ENCODE peak calls at places on chromosomes 11 and 22, in eight cellular contexts. One of them, this sample, is unnamed.

GRCh38 chr11:45815747-45816146 is 10.8 kb downstream of the SLC35C1 start:
- DNase-seq in lower lobe of right lung: no peak
- DNase-seq in fibroblast of villous mesenchyme: no peak
- DNase-seq in M059J: peak
- DNase-seq in RKO: peak
- DNase-seq in DMS 273 treated with DMSO at 0.1 percent for 48 hours: no peak
- DNase-seq in uterus: peak
- DNase-seq in AG08395: peak
- DNase-seq in this sample: no peak

GRCh38 chr11:57434640-57435546 is 8.0 kb upstream of the SLC43A3 start:
- DNase-seq in AG08395: peak
- DNase-seq in DMS 273 treated with DMSO at 0.1 percent for 48 hours: no peak
- DNase-seq in uterus: no peak
- DNase-seq in RKO: no peak
- DNase-seq in fibroblast of villous mesenchyme: peak
- DNase-seq in M059J: peak
- DNase-seq in lower lobe of right lung: no peak
- DNase-seq in this sample: no peak

GRCh38 chr11:61139391-61139790 is 21.8 kb downstream of the VPS37C start:
- DNase-seq in M059J: no peak
- DNase-seq in RKO: no peak
- DNase-seq in uterus: no peak
- DNase-seq in fibroblast of villous mesenchyme: no peak
- DNase-seq in lower lobe of right lung: no peak
- DNase-seq in DMS 273 treated with DMSO at 0.1 percent for 48 hours: no peak
- DNase-seq in AG08395: no peak
- DNase-seq in this sample: no peak

GRCh38 chr22:49515486-49515885 is 312.2 kb downstream of the BRD1 start:
- DNase-seq in RKO: peak
- DNase-seq in DMS 273 treated with DMSO at 0.1 percent for 48 hours: no peak
- DNase-seq in fibroblast of villous mesenchyme: no peak
- DNase-seq in lower lobe of right lung: no peak
- DNase-seq in M059J: no peak
- DNase-seq in uterus: no peak
- DNase-seq in AG08395: no peak
- DNase-seq in this sample: no peak

GRCh38 chr11:27229511-27230174 is 133.4 kb downstream of the CCDC34 start:
- DNase-seq in M059J: no peak
- DNase-seq in fibroblast of villous mesenchyme: no peak
- DNase-seq in RKO: no peak
- DNase-seq in DMS 273 treated with DMSO at 0.1 percent for 48 hours: no peak
- DNase-seq in AG08395: no peak
- DNase-seq in uterus: no peak
- DNase-seq in lower lobe of right lung: no peak
- DNase-seq in this sample: no peak

GRCh38 chr11:28346209-28346608 is 238.0 kb downstream of the METTL15 start:
- DNase-seq in uterus: no peak
- DNase-seq in M059J: peak
- DNase-seq in lower lobe of right lung: no peak
- DNase-seq in RKO: peak
- DNase-seq in fibroblast of villous mesenchyme: peak
- DNase-seq in DMS 273 treated with DMSO at 0.1 percent for 48 hours: no peak
- DNase-seq in AG08395: no peak
- DNase-seq in this sample: no peak

GRCh38 chr22:49551897-49552659 is 275.6 kb downstream of the BRD1 start:
- DNase-seq in RKO: no peak
- DNase-seq in M059J: no peak
- DNase-seq in DMS 273 treated with DMSO at 0.1 percent for 48 hours: no peak
- DNase-seq in AG08395: no peak
- DNase-seq in uterus: no peak
- DNase-seq in fibroblast of villous mesenchyme: no peak
- DNase-seq in lower lobe of right lung: no peak
- DNase-seq in this sample: no peak

GRCh38 chr22:20531404-20532181 is 24.2 kb downstream of the MED15 start:
- DNase-seq in M059J: peak
- DNase-seq in uterus: peak
- DNase-seq in lower lobe of right lung: peak
- DNase-seq in DMS 273 treated with DMSO at 0.1 percent for 48 hours: peak
- DNase-seq in RKO: no peak
- DNase-seq in fibroblast of villous mesenchyme: peak
- DNase-seq in AG08395: peak
- DNase-seq in this sample: no peak

GRCh38 chr11:102437026-102437425 is 15.5 kb downstream of the TMEM123 start:
- DNase-seq in RKO: no peak
- DNase-seq in DMS 273 treated with DMSO at 0.1 percent for 48 hours: no peak
- DNase-seq in AG08395: no peak
- DNase-seq in fibroblast of villous mesenchyme: no peak
- DNase-seq in lower lobe of right lung: no peak
- DNase-seq in uterus: no peak
- DNase-seq in M059J: no peak
- DNase-seq in this sample: no peak

GRCh38 chr11:61349916-61350315 is 11.8 kb downstream of the CYB561A3 start:
- DNase-seq in M059J: no peak
- DNase-seq in fibroblast of villous mesenchyme: no peak
- DNase-seq in DMS 273 treated with DMSO at 0.1 percent for 48 hours: no peak
- DNase-seq in RKO: no peak
- DNase-seq in uterus: no peak
- DNase-seq in AG08395: no peak
- DNase-seq in lower lobe of right lung: no peak
- DNase-seq in this sample: no peak

GRCh38 chr11:7437706-7438105 is 47.6 kb upstream of the OLFML1 start:
- DNase-seq in fibroblast of villous mesenchyme: no peak
- DNase-seq in AG08395: peak
- DNase-seq in DMS 273 treated with DMSO at 0.1 percent for 48 hours: no peak
- DNase-seq in lower lobe of right lung: no peak
- DNase-seq in M059J: peak
- DNase-seq in RKO: no peak
- DNase-seq in uterus: no peak
- DNase-seq in this sample: no peak

GRCh38 chr22:45438364-45438763 is 24.9 kb downstream of the RIBC2 start:
- DNase-seq in DMS 273 treated with DMSO at 0.1 percent for 48 hours: no peak
- DNase-seq in AG08395: no peak
- DNase-seq in RKO: no peak
- DNase-seq in uterus: no peak
- DNase-seq in fibroblast of villous mesenchyme: peak
- DNase-seq in M059J: no peak
- DNase-seq in lower lobe of right lung: no peak
- DNase-seq in this sample: no peak

GRCh38 chr22:42408276-42408675 is 23.9 kb downstream of the NFAM1 start:
- DNase-seq in M059J: no peak
- DNase-seq in lower lobe of right lung: no peak
- DNase-seq in uterus: no peak
- DNase-seq in RKO: no peak
- DNase-seq in fibroblast of villous mesenchyme: no peak
- DNase-seq in DMS 273 treated with DMSO at 0.1 percent for 48 hours: no peak
- DNase-seq in AG08395: no peak
- DNase-seq in this sample: no peak

GRCh38 chr22:41050873-41051272 is 41.5 kb upstream of the EP300 start:
- DNase-seq in fibroblast of villous mesenchyme: peak
- DNase-seq in AG08395: no peak
- DNase-seq in lower lobe of right lung: no peak
- DNase-seq in RKO: no peak
- DNase-seq in M059J: no peak
- DNase-seq in uterus: no peak
- DNase-seq in DMS 273 treated with DMSO at 0.1 percent for 48 hours: no peak
- DNase-seq in this sample: no peak

GRCh38 chr11:95599959-95600586 is 189.5 kb downstream of the FAM76B start:
- DNase-seq in AG08395: no peak
- DNase-seq in uterus: no peak
- DNase-seq in lower lobe of right lung: no peak
- DNase-seq in M059J: no peak
- DNase-seq in RKO: no peak
- DNase-seq in DMS 273 treated with DMSO at 0.1 percent for 48 hours: no peak
- DNase-seq in fibroblast of villous mesenchyme: no peak
- DNase-seq in this sample: no peak

GRCh38 chr22:46373838-46374662 is 38.5 kb downstream of the TRMU start:
- DNase-seq in DMS 273 treated with DMSO at 0.1 percent for 48 hours: no peak
- DNase-seq in RKO: no peak
- DNase-seq in fibroblast of villous mesenchyme: no peak
- DNase-seq in M059J: peak
- DNase-seq in AG08395: no peak
- DNase-seq in uterus: no peak
- DNase-seq in lower lobe of right lung: no peak
- DNase-seq in this sample: peak

GRCh38 chr11:45665206-45665932 is at the start of gene CHST1:
- DNase-seq in lower lobe of right lung: no peak
- DNase-seq in fibroblast of villous mesenchyme: peak
- DNase-seq in DMS 273 treated with DMSO at 0.1 percent for 48 hours: no peak
- DNase-seq in RKO: no peak
- DNase-seq in AG08395: peak
- DNase-seq in M059J: peak
- DNase-seq in uterus: peak
- DNase-seq in this sample: no peak

GRCh38 chr11:132646890-132647289 is 885.4 kb downstream of the OPCML start:
- DNase-seq in uterus: no peak
- DNase-seq in fibroblast of villous mesenchyme: no peak
- DNase-seq in RKO: no peak
- DNase-seq in AG08395: no peak
- DNase-seq in M059J: no peak
- DNase-seq in DMS 273 treated with DMSO at 0.1 percent for 48 hours: no peak
- DNase-seq in lower lobe of right lung: no peak
- DNase-seq in this sample: no peak

GRCh38 chr11:120784566-120785251 is 239.2 kb upstream of the TBCEL start:
- DNase-seq in fibroblast of villous mesenchyme: no peak
- DNase-seq in uterus: no peak
- DNase-seq in RKO: no peak
- DNase-seq in AG08395: no peak
- DNase-seq in DMS 273 treated with DMSO at 0.1 percent for 48 hours: no peak
- DNase-seq in lower lobe of right lung: no peak
- DNase-seq in M059J: no peak
- DNase-seq in this sample: no peak

GRCh38 chr11:66864924-66865697 is 8.2 kb downstream of the LRFN4 start:
- DNase-seq in M059J: no peak
- DNase-seq in lower lobe of right lung: no peak
- DNase-seq in DMS 273 treated with DMSO at 0.1 percent for 48 hours: no peak
- DNase-seq in AG08395: no peak
- DNase-seq in fibroblast of villous mesenchyme: no peak
- DNase-seq in RKO: peak
- DNase-seq in uterus: no peak
- DNase-seq in this sample: no peak

GRCh38 chr11:66470015-66470414 is 3.3 kb downstream of the PELI3 start:
- DNase-seq in lower lobe of right lung: no peak
- DNase-seq in M059J: no peak
- DNase-seq in DMS 273 treated with DMSO at 0.1 percent for 48 hours: no peak
- DNase-seq in AG08395: no peak
- DNase-seq in RKO: no peak
- DNase-seq in fibroblast of villous mesenchyme: no peak
- DNase-seq in uterus: no peak
- DNase-seq in this sample: no peak

GRCh38 chr11:33777906-33778305 is 3.6 kb upstream of the FBXO3 start:
- DNase-seq in uterus: no peak
- DNase-seq in DMS 273 treated with DMSO at 0.1 percent for 48 hours: no peak
- DNase-seq in RKO: no peak
- DNase-seq in AG08395: no peak
- DNase-seq in M059J: no peak
- DNase-seq in fibroblast of villous mesenchyme: no peak
- DNase-seq in lower lobe of right lung: no peak
- DNase-seq in this sample: no peak

GRCh38 chr22:39719559-39720450 is 149.3 kb downstream of the CACNA1I start:
- DNase-seq in uterus: no peak
- DNase-seq in lower lobe of right lung: no peak
- DNase-seq in fibroblast of villous mesenchyme: no peak
- DNase-seq in RKO: no peak
- DNase-seq in AG08395: no peak
- DNase-seq in DMS 273 treated with DMSO at 0.1 percent for 48 hours: no peak
- DNase-seq in M059J: no peak
- DNase-seq in this sample: no peak

GRCh38 chr11:1830500-1831223 is 4.1 kb upstream of the SYT8 start:
- DNase-seq in lower lobe of right lung: peak
- DNase-seq in M059J: no peak
- DNase-seq in AG08395: no peak
- DNase-seq in DMS 273 treated with DMSO at 0.1 percent for 48 hours: peak
- DNase-seq in fibroblast of villous mesenchyme: peak
- DNase-seq in RKO: no peak
- DNase-seq in uterus: no peak
- DNase-seq in this sample: no peak

GRCh38 chr11:22192642-22193347 is at the start of gene ANO5:
- DNase-seq in M059J: no peak
- DNase-seq in DMS 273 treated with DMSO at 0.1 percent for 48 hours: peak
- DNase-seq in fibroblast of villous mesenchyme: no peak
- DNase-seq in uterus: peak
- DNase-seq in lower lobe of right lung: peak
- DNase-seq in AG08395: no peak
- DNase-seq in RKO: no peak
- DNase-seq in this sample: no peak

GRCh38 chr22:25081409-25081824 is 118.2 kb upstream of the CRYBB3 start:
- DNase-seq in M059J: peak
- DNase-seq in RKO: peak
- DNase-seq in DMS 273 treated with DMSO at 0.1 percent for 48 hours: no peak
- DNase-seq in fibroblast of villous mesenchyme: peak
- DNase-seq in uterus: no peak
- DNase-seq in lower lobe of right lung: no peak
- DNase-seq in AG08395: peak
- DNase-seq in this sample: peak

GRCh38 chr11:70786021-70786665 is 387.8 kb downstream of the CTTN start:
- DNase-seq in lower lobe of right lung: no peak
- DNase-seq in DMS 273 treated with DMSO at 0.1 percent for 48 hours: no peak
- DNase-seq in M059J: no peak
- DNase-seq in RKO: no peak
- DNase-seq in uterus: no peak
- DNase-seq in AG08395: no peak
- DNase-seq in fibroblast of villous mesenchyme: no peak
- DNase-seq in this sample: no peak

This sample was measured in Jurkat, Clone E6-1.